ENCODE peak calls at places on chromosomes 1 and 21, in five cellular contexts. O is K562, C is H1, U is HCT116, Y is HepG2. S is an unnamed sample.
A peak's percentile ranks its signal among the peaks of the same experiment; 100 is the strongest.

GRCh38 chr1:39134768-39135333 is 69.6 kb upstream of the MACF1 start:
- DNase-seq in C (no peak), Y (no peak), O (no peak), U (no peak), S (no peak)

GRCh38 chr1:228860911-228861829 is 125.9 kb downstream of the RHOU start:
- DNase-seq in U (peak; percentile 90), Y (peak; percentile 97), C (no peak), O (no peak), S (peak; percentile 44)

GRCh38 chr1:239804265-239804664 is 287.4 kb upstream of the FMN2 start:
- DNase-seq in Y (no peak), O (no peak), U (no peak), C (no peak), S (no peak)

GRCh38 chr21:40128891-40129290 is 261.7 kb downstream of the PCP4 start:
- DNase-seq in U (no peak), Y (no peak), O (no peak), C (no peak), S (no peak)

GRCh38 chr1:217078010-217078704 is 354.9 kb upstream of the ESRRG start:
- DNase-seq in Y (no peak), C (no peak), U (no peak), O (no peak), S (no peak)

GRCh38 chr21:39022901-39023693 is 160.2 kb downstream of the PSMG1 start:
- DNase-seq in U (no peak), Y (peak; percentile 37), O (peak; percentile 26), C (no peak), S (no peak)

GRCh38 chr21:40845621-40846020 is 1.3 kb downstream of the DSCAM start:
- DNase-seq in U (no peak), O (no peak), C (no peak), Y (no peak), S (no peak)

GRCh38 chr1:28358701-28359100 is 10.8 kb upstream of the PHACTR4 start:
- DNase-seq in U (no peak), C (no peak), Y (no peak), O (peak; percentile 45), S (no peak)

GRCh38 chr1:100320311-100321097 is 31.8 kb upstream of the CDC14A start:
- DNase-seq in O (no peak), C (no peak), Y (peak; percentile 24), U (no peak), S (no peak)

GRCh38 chr1:228352677-228353481 is 53.8 kb downstream of the TRIM11 start:
- DNase-seq in U (no peak), Y (no peak), O (no peak), C (no peak), S (no peak)

GRCh38 chr1:163036661-163037060 is 32.5 kb upstream of the RGS4 start:
- DNase-seq in Y (no peak), U (no peak), C (no peak), O (no peak), S (no peak)

GRCh38 chr1:175201061-175201508 is 8.5 kb upstream of the KIAA0040 start:
- DNase-seq in U (no peak), O (no peak), Y (no peak), C (no peak), S (no peak)

GRCh38 chr1:21334214-21335087 is 44.2 kb upstream of the ECE1 start:
- DNase-seq in C (no peak), Y (no peak), O (peak; percentile 72), U (no peak), S (peak; percentile 91)

GRCh38 chr1:12032141-12032710 is 12.9 kb downstream of the MIIP start:
- DNase-seq in U (no peak), O (no peak), Y (no peak), C (no peak), S (no peak)

GRCh38 chr1:107394301-107394700 is 253.5 kb downstream of the NTNG1 start:
- DNase-seq in Y (no peak), C (no peak), O (no peak), U (no peak), S (no peak)

GRCh38 chr1:154295408-154296235 is 23.2 kb downstream of the HAX1 start:
- DNase-seq in C (no peak), U (peak; percentile 13), Y (no peak), O (no peak), S (no peak)

GRCh38 chr1:33516891-33517550 is 44.6 kb downstream of the ZSCAN20 start:
- DNase-seq in Y (no peak), O (no peak), U (no peak), C (no peak), S (no peak)

GRCh38 chr1:27348861-27349783 is 7.3 kb downstream of the SYTL1 start:
- DNase-seq in O (peak; percentile 63), Y (no peak), U (peak; percentile 62), C (no peak), S (no peak)

GRCh38 chr1:97573560-97573959 is 347.3 kb downstream of the DPYD start:
- DNase-seq in U (no peak), O (no peak), Y (no peak), C (no peak), S (no peak)

GRCh38 chr1:11749203-11749689 is 12.7 kb upstream of the C1orf167 start:
- DNase-seq in C (no peak), Y (peak; percentile 44), O (peak; percentile 87), U (peak; percentile 26), S (no peak)

GRCh38 chr1:58971629-58972140 is 187.8 kb upstream of the JUN start:
- DNase-seq in C (no peak), U (no peak), O (peak; percentile 56), Y (peak; percentile 66), S (no peak)

GRCh38 chr1:58310469-58310868 is 236.1 kb downstream of the OMA1 start:
- DNase-seq in U (no peak), O (no peak), C (no peak), Y (no peak), S (no peak)

GRCh38 chr1:205927247-205927646 is 16.0 kb downstream of the SLC26A9 start:
- DNase-seq in Y (no peak), C (no peak), O (no peak), U (no peak), S (no peak)

GRCh38 chr1:234593771-234594504 is 16.0 kb downstream of the IRF2BP2 start:
- DNase-seq in C (no peak), O (no peak), U (no peak), Y (no peak), S (no peak)

GRCh38 chr1:198056255-198056654 is 100.5 kb upstream of the NEK7 start:
- DNase-seq in Y (peak; percentile 5), U (no peak), C (peak; percentile 5), O (peak; percentile 31), S (no peak)

GRCh38 chr1:10513199-10513598 is 38.4 kb downstream of the PEX14 start:
- DNase-seq in O (no peak), Y (no peak), U (no peak), C (no peak), S (no peak)

GRCh38 chr21:36700961-36701911 is 2.3 kb downstream of the SIM2 start:
- DNase-seq in Y (no peak), O (no peak), U (no peak), C (no peak), S (no peak)

GRCh38 chr21:36703123-36703522 is 4.2 kb downstream of the SIM2 start:
- DNase-seq in C (no peak), U (no peak), O (no peak), Y (no peak), S (no peak)

GRCh38 chr21:36700295-36700960 is 1.5 kb downstream of the SIM2 start:
- DNase-seq in O (no peak), C (no peak), U (no peak), Y (no peak), S (no peak)

GRCh38 chr21:36702622-36702968 is 3.7 kb downstream of the SIM2 start:
- DNase-seq in Y (no peak), O (no peak), U (no peak), C (no peak), S (no peak)

DNA sequence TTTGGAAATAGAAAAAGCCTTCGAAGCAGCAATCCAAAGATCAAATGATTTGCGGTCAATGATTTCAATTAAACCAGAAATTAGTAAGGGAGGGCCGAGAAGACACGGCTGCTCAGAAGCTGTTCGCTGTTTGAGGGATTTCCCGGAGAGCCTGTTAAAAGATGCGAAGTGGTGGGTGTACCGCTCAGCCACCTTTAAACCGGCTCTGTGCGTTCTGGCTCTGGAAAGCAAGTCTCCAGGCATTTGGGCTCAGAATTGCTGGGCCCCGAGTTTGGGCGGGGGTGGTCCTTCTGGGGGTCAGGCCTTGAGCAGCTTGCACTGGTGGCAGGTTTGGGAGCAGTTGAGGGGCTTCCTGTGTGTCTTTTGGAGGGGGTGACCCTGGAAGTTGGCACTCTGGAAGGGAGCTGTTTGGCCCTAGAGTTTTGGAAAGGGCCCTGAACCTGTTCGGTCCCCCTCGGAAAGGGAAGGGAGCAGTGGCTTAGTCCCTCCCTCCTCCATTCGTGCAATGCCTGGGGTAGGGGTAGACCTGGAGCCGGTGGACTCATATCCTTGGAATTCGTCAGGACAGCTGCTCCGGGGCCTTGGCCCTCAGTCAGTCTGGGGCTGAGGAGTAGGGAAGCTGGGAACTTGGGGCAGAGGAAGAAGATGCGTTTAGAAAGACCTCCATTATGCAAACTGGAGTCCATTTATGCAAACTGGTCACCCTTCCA is 3.2 kb downstream of the SIM2 start:
- DNase-seq in O (no peak), Y (no peak), U (no peak), C (no peak), S (no peak)
- TF ChIP-seq EZH2 in O (no peak), Y (no peak), U (no peak), C (peak; percentile 87), S (no peak)

GRCh38 chr1:7948950-7949349 is 8.3 kb upstream of the TNFRSF9 start:
- DNase-seq in U (no peak), O (no peak), Y (no peak), C (no peak), S (no peak)
- TF ChIP-seq SRF in U (no peak), O (no peak), Y (no peak), C (no peak), S (no peak)

DNA sequence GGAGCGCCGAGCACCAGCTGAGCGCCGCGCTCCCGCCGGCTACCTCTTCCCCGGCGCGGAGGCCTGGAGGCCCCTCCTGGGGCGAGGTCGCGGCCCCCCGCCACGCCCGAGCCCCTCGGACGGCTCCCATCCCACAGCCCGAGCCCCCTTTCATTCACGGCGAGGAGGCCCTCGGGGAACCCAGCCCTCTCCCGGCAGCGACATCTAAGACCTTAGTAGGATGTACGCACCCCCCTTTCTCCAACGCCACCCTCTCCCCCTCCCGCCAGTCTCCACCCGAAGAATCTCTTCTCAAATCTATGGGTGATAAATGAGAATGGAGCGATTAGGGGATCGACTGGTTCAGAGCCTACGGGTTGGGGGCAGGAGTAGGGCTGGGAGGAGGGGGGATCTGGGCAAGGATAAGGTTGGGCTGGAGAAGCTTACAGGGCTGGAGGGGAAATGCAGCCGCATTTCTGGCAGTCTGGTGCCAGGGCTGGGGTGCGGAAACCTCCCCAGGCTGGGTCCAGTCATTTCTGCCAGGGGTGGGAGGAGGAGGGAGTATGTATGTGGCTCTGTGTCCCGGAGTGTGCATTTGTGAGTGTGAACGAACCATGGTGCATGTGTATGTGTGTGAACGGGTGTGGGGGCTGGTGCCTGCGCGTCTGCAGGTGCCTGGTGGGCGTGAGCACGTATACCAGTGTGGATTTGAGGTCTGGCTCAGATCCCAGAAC is 10.3 kb downstream of the C1orf216 start:
- DNase-seq in U (no peak), O (no peak), Y (no peak), C (no peak), S (no peak)
- TF ChIP-seq EZH2 in U (no peak), O (no peak), Y (no peak), C (peak; percentile 6), S (no peak)

DNA sequence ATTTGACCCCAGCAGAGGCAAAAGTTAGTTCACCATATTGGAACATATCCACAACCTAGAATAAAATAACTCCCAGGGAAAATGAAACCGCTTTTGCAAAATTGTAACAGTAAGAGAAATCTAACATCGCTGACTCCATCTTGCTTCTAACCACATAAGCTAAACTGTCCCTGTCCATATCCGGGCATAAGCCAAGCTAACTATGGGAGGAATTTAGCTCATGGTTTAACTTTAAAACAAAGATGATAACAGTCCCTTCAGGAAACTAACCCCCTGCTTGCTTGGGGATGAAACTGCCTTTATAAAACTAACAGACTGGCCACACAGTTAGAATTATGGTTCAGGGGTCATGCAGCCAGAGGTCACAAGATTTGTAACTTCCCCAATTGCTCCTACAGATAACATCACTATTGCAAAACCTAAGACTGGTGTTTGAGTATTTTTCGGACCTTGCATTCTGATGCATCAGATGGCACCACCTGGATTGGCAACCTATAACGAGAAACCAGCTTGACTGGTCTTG is 46.3 kb downstream of the TESK2 start:
- DNase-seq in Y (no peak), C (no peak), O (no peak), U (no peak), S (no peak)
- TF ChIP-seq SRF in Y (no peak), C (no peak), O (no peak), U (no peak), S (no peak)